ENCODE peak calls at places on chromosomes 3 and 15, in four cellular contexts. K, E, D and S are unnamed samples.

GRCh38 chr15:39613861-39614260 is 33.0 kb downstream of the THBS1 start:
- DNase-seq in K (no peak), E (no peak), D (no peak), S (no peak)

GRCh38 chr15:47506543-47507090 is 210.7 kb upstream of the SEMA6D start:
- DNase-seq in K (no peak), E (no peak), D (no peak), S (no peak)

GRCh38 chr3:19541284-19541683 is 392.7 kb downstream of the EFHB start:
- DNase-seq in K (no peak), E (no peak), D (no peak), S (no peak)

GRCh38 chr15:26223720-26224119 is 360.6 kb upstream of the ATP10A start:
- DNase-seq in K (no peak), E (no peak), D (no peak), S (no peak)

GRCh38 chr3:175374705-175375104 is 515.6 kb downstream of the NAALADL2 start:
- DNase-seq in K (no peak), E (no peak), D (no peak), S (no peak)

GRCh38 chr3:121660356-121661171 is at the start of gene HCLS1:
- DNase-seq in K (peak; percentile 76), E (no peak), D (no peak), S (peak; percentile 84)

GRCh38 chr3:89155811-89156210 is 48.4 kb downstream of the EPHA3 start:
- DNase-seq in K (no peak), E (no peak), D (no peak), S (no peak)

GRCh38 chr15:92011611-92012367 is 158.3 kb downstream of the SLCO3A1 start:
- DNase-seq in K (no peak), E (no peak), D (no peak), S (no peak)

GRCh38 chr3:108412351-108412750 is 98.0 kb downstream of the MYH15 start:
- DNase-seq in K (no peak), E (no peak), D (no peak), S (no peak)

GRCh38 chr3:106617276-106617675 is 748.5 kb upstream of the CBLB start:
- DNase-seq in K (no peak), E (no peak), D (no peak), S (no peak)

GRCh38 chr15:42091753-42092665 is 2.4 kb downstream of the PLA2G4D start:
- DNase-seq in K (no peak), E (no peak), D (no peak), S (no peak)

GRCh38 chr3:161310649-161311423 is 60.5 kb downstream of the SPTSSB start:
- DNase-seq in K (peak; percentile 71), E (no peak), D (no peak), S (no peak)

GRCh38 chr15:29712149-29712885 is 110.0 kb downstream of the TJP1 start:
- DNase-seq in K (no peak), E (no peak), D (no peak), S (no peak)

GRCh38 chr3:123335007-123335670 is 113.8 kb downstream of the ADCY5 start:
- DNase-seq in K (no peak), E (no peak), D (no peak), S (no peak)

GRCh38 chr15:71044006-71044405 is 71.3 kb upstream of the THSD4 start:
- DNase-seq in K (no peak), E (no peak), D (no peak), S (no peak)

GRCh38 chr3:173529062-173529711 is 131.6 kb downstream of the NLGN1 start:
- DNase-seq in K (no peak), E (no peak), D (no peak), S (no peak)

GRCh38 chr3:16998236-16998923 is 113.6 kb downstream of the PLCL2 start:
- DNase-seq in K (no peak), E (no peak), D (no peak), S (no peak)

GRCh38 chr3:63478962-63479660 is 173.4 kb upstream of the SNTN start:
- DNase-seq in K (no peak), E (no peak), D (no peak), S (no peak)

GRCh38 chr3:43523454-43524053 is 98.3 kb downstream of the ANO10 start:
- DNase-seq in K (no peak), E (no peak), D (no peak), S (no peak)

GRCh38 chr15:92869263-92869940 is 30.7 kb upstream of the CHD2 start:
- DNase-seq in K (no peak), E (no peak), D (no peak), S (no peak)

GRCh38 chr3:149717391-149718056 is 34.8 kb downstream of the COMMD2 start:
- DNase-seq in K (peak; percentile 12), E (peak; percentile 37), D (peak; percentile 68), S (peak; percentile 5)

GRCh38 chr15:29681946-29682345 is 140.3 kb downstream of the TJP1 start:
- DNase-seq in K (no peak), E (peak; percentile 63), D (no peak), S (no peak)

GRCh38 chr15:63874616-63875015 is 40.9 kb upstream of the HERC1 start:
- DNase-seq in K (no peak), E (no peak), D (no peak), S (no peak)

GRCh38 chr15:39472661-39473657 is 107.9 kb upstream of the THBS1 start:
- DNase-seq in K (no peak), E (no peak), D (no peak), S (no peak)

GRCh38 chr3:98021821-98022220 is 13.3 kb downstream of the GABRR3 start:
- DNase-seq in K (no peak), E (no peak), D (peak; percentile 52), S (no peak)

GRCh38 chr3:101936419-101937331 is 87.4 kb downstream of the NFKBIZ start:
- DNase-seq in K (peak; percentile 1), E (no peak), D (no peak), S (peak; percentile 65)

GRCh38 chr15:63938486-63939061 is 104.8 kb upstream of the HERC1 start:
- DNase-seq in K (no peak), E (no peak), D (no peak), S (no peak)

GRCh38 chr3:80553211-80553610 is 785.4 kb upstream of the ROBO1 start:
- DNase-seq in K (no peak), E (no peak), D (no peak), S (no peak)

GRCh38 chr15:57415559-57415958 is 39.3 kb downstream of the CGNL1 start:
- DNase-seq in K (no peak), E (no peak), D (no peak), S (no peak)

GRCh38 chr15:70493787-70494514 is 269.4 kb downstream of the UACA start:
- DNase-seq in K (no peak), E (no peak), D (no peak), S (no peak)

GRCh38 chr3:118936811-118937210 is 97.8 kb downstream of the IGSF11 start:
- DNase-seq in K (no peak), E (no peak), D (no peak), S (no peak)

GRCh38 chr15:96183020-96183926 is 147.2 kb upstream of the NR2F2 start:
- DNase-seq in K (no peak), E (no peak), D (no peak), S (no peak)

GRCh38 chr15:90064931-90065681 is 37.2 kb downstream of the IDH2 start:
- DNase-seq in K (no peak), E (no peak), D (no peak), S (no peak)